ENCODE peak calls at places on chromosome 12, in five cellular contexts. H is SK-N-SH, E is heart left ventricle, J is fibroblast of lung, Z is BE2C. K is an unnamed sample.

GRCh38 chr12:121765573-121765972 is 27.9 kb downstream of the RHOF start:
- DNase-seq in H (no peak), E (no peak), J (peak; percentile 94), Z (peak; percentile 45), K (no peak)

GRCh38 chr12:14417717-14418116 is 52.2 kb downstream of the ATF7IP start:
- DNase-seq in H (peak; percentile 46), E (peak; percentile 71), J (peak; percentile 93), Z (peak; percentile 62), K (peak; percentile 67)

GRCh38 chr12:79344855-79345840 is 345.6 kb downstream of the PAWR start:
- DNase-seq in H (peak; percentile 42), E (no peak), J (peak; percentile 35), Z (peak; percentile 28), K (no peak)

GRCh38 chr12:92244036-92244435 is 98.4 kb upstream of the BTG1 start:
- DNase-seq in H (no peak), E (no peak), J (no peak), Z (no peak), K (peak; percentile 15)

GRCh38 chr12:104566244-104566993 is 109.7 kb downstream of the CHST11 start:
- DNase-seq in H (no peak), E (no peak), J (no peak), Z (no peak), K (no peak)

GRCh38 chr12:34597548-34598351 is 575.5 kb downstream of the ALG10 start:
- DNase-seq in H (no peak), E (no peak), J (no peak), Z (peak; percentile 1), K (peak; percentile 3)

GRCh38 chr12:91744613-91745012 is 401.0 kb downstream of the BTG1 start:
- DNase-seq in H (peak; percentile 10), E (no peak), J (no peak), Z (peak; percentile 20), K (no peak)

GRCh38 chr12:131921866-131922769 is 7.0 kb upstream of the PUS1 start:
- DNase-seq in H (no peak), E (peak; percentile 78), J (no peak), Z (no peak), K (no peak)

GRCh38 chr12:50505945-50506344 is 1.2 kb downstream of the DIP2B start:
- DNase-seq in H (no peak), E (no peak), J (peak; percentile 10), Z (no peak), K (no peak)

GRCh38 chr12:54139030-54139429 is 49.8 kb downstream of the SMUG1 start:
- DNase-seq in H (no peak), E (no peak), J (no peak), Z (no peak), K (no peak)

GRCh38 chr12:109625131-109625559 is 51.6 kb downstream of the MVK start:
- DNase-seq in H (peak; percentile 85), E (peak; percentile 50), J (peak; percentile 40), Z (peak; percentile 67), K (no peak)

GRCh38 chr12:19846561-19846960 is 407.3 kb downstream of the AEBP2 start:
- DNase-seq in H (no peak), E (no peak), J (peak; percentile 88), Z (no peak), K (no peak)

GRCh38 chr12:92943482-92944250 is 14.6 kb upstream of the EEA1 start:
- DNase-seq in H (no peak), E (no peak), J (peak; percentile 75), Z (no peak), K (no peak)

GRCh38 chr12:52903285-52903854 is 1.5 kb downstream of the KRT8 start:
- DNase-seq in H (peak; percentile 72), E (peak; percentile 88), J (peak; percentile 84), Z (peak; percentile 84), K (peak; percentile 73)

GRCh38 chr12:67671419-67671818 is 22.9 kb downstream of the DYRK2 start:
- DNase-seq in H (no peak), E (no peak), J (peak; percentile 84), Z (no peak), K (no peak)

GRCh38 chr12:14630793-14631192 is 63.1 kb upstream of the PLBD1 start:
- DNase-seq in H (no peak), E (no peak), J (no peak), Z (no peak), K (no peak)

GRCh38 chr12:105256921-105257320 is 20.9 kb upstream of the APPL2 start:
- DNase-seq in H (no peak), E (no peak), J (peak; percentile 92), Z (no peak), K (no peak)

GRCh38 chr12:78035913-78036658 is 205.4 kb downstream of the NAV3 start:
- DNase-seq in H (peak; percentile 29), E (no peak), J (peak; percentile 30), Z (no peak), K (no peak)

GRCh38 chr12:105382771-105383632 is 52.5 kb downstream of the C12orf75 start:
- DNase-seq in H (peak; percentile 70), E (no peak), J (peak; percentile 72), Z (peak; percentile 22), K (peak; percentile 21)

GRCh38 chr12:42130670-42131402 is 13.8 kb downstream of the GXYLT1 start:
- DNase-seq in H (no peak), E (peak; percentile 36), J (peak; percentile 84), Z (no peak), K (no peak)

GRCh38 chr12:6458281-6459003 is 6.6 kb downstream of the TAPBPL start:
- DNase-seq in H (no peak), E (no peak), J (no peak), Z (no peak), K (no peak)

GRCh38 chr12:93101367-93101766 is 172.3 kb upstream of the EEA1 start:
- DNase-seq in H (no peak), E (no peak), J (no peak), Z (no peak), K (no peak)

GRCh38 chr12:75908961-75909699 is 122.4 kb downstream of the PHLDA1 start:
- DNase-seq in H (peak; percentile 21), E (peak; percentile 90), J (peak; percentile 79), Z (peak; percentile 48), K (peak; percentile 69)

GRCh38 chr12:16604853-16605252 is 1.1 kb downstream of the LMO3 start:
- DNase-seq in H (peak; percentile 20), E (no peak), J (no peak), Z (peak; percentile 28), K (no peak)

GRCh38 chr12:6554168-6554989 is 1.5 kb downstream of the IFFO1 start:
- DNase-seq in H (peak; percentile 89), E (peak; percentile 89), J (peak; percentile 77), Z (peak; percentile 90), K (peak; percentile 58)

GRCh38 chr12:93773122-93773871 is 96.1 kb downstream of the CRADD start:
- DNase-seq in H (no peak), E (no peak), J (peak; percentile 70), Z (peak; percentile 53), K (no peak)

GRCh38 chr12:98297557-98297956 is 217.8 kb upstream of the TMPO start:
- DNase-seq in H (no peak), E (no peak), J (no peak), Z (no peak), K (no peak)

GRCh38 chr12:116880817-116881324 is 370 bp downstream of the HRK start:
- DNase-seq in H (peak; percentile 83), E (peak; percentile 55), J (peak; percentile 60), Z (peak; percentile 69), K (peak; percentile 43)

GRCh38 chr12:58174316-58174715 is 232.9 kb downstream of the ATP23 start:
- DNase-seq in H (no peak), E (no peak), J (no peak), Z (no peak), K (no peak)

GRCh38 chr12:58172433-58173073 is 231.2 kb downstream of the ATP23 start:
- DNase-seq in H (no peak), E (no peak), J (no peak), Z (no peak), K (no peak)

GRCh38 chr12:58177366-58177765 is 236.0 kb downstream of the ATP23 start:
- DNase-seq in H (no peak), E (no peak), J (no peak), Z (no peak), K (no peak)

GRCh38 chr12:58171914-58172313 is 230.5 kb downstream of the ATP23 start:
- DNase-seq in H (no peak), E (no peak), J (peak; percentile 60), Z (no peak), K (no peak)

GRCh38 chr12:58176296-58176869 is 235.0 kb downstream of the ATP23 start:
- DNase-seq in H (peak; percentile 26), E (peak; percentile 45), J (no peak), Z (peak; percentile 53), K (no peak)
- TF ChIP-seq CTCF in H (peak; percentile 66), E (peak; percentile 37), J (peak; percentile 55), Z (peak; percentile 63), K (no peak)

DNA sequence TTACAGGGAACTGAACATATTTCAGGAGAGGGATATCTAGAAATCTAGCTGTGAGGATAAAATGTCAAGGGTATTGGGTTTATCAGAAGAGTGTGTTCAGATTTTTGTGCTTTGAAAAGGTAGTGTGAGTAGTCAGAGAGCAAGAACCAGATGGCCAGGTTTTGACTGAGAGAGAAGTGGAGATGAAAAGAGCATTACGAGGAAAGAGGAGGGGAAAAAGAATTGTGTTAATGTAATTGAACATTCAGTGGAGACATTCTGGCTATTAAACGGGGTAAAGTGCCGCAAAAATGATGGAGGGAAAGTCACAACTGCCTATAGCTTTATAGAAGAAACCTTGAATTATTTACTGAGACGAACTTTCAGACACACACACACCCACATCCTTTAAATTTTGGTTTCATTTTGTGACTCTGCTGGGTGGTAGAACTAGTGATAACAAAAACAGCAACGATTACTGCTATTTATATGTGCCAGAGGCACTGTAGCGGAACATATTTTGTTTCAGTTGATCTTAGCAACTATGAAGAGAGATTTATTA is 213.6 kb downstream of the ERC1 start:
- DNase-seq in H (peak; percentile 8), E (no peak), J (peak; percentile 31), Z (no peak), K (no peak)
- H3K4me3 ChIP-seq in H (peak overlapping the region; percentile 42), E (peak overlapping the region; percentile 31), J (peak overlapping the region; percentile 53), Z (peak overlapping the region; percentile 49), K (no peak overlapping the region)

DNA sequence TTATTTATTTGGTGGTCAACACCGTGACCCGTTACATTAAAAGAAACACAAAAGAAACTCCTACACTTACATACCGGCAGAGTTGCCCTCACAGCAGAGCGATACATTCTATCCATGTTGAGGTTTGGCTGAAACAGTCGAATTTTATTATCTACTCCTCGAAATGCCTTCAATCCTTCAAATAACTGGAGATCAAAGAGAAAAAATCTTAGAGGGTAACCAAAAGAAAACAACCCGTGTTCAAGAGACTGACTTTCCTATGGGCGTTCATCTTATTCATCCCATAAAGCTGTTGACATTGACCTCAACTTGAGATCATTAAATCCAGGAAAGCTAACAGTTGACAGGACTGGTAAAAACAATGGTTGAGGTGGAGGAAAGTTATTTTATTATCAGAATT is 67.7 kb downstream of the BCAT1 start:
- DNase-seq in H (no peak), E (no peak), J (peak; percentile 82), Z (no peak), K (no peak)
- H3K36me3 ChIP-seq in H (peaks cover 21% of the 10 kb centered on the region), E (no peaks in the 10 kb centered on the region), J (no peaks in the 10 kb centered on the region), Z (peaks cover 60% of the 10 kb centered on the region), K (no peaks in the 10 kb centered on the region)

DNA sequence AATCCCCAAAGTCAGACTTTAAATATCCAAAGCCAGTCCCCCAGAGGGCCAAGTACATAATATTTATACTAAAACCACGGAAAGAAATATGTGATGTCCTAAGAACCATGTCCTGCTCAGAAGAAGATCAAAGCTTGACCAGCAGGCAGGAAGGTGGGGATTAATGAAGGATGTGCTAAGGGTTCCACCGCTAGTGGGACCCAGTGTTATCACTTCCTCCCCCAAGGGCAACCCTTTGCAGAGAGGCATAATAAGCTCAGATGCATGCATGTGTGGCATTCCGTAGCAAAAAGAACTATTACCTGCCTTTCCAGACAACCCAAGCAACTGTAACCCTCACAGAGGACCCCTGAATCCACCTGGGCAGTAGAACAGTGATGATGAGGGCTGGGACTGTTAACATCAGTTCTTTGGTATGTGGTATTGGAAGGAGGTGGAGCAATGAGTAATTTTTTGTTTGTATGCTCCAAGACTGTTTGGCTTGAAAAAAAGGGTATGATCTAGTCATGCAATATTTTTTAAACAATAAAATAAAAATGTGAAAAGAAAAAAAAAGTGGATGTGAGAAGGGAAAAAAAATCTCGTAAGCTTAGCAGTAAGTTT is 71.7 kb upstream of the ETV6 start:
- DNase-seq in H (no peak), E (no peak), J (peak; percentile 40), Z (no peak), K (no peak)
- TF ChIP-seq CTCF in H (no peak), E (no peak), J (no peak), Z (peak; percentile 15), K (no peak)